ENCODE peak calls at places on chromosomes 2 and 18, in nine cellular contexts. J, W, G, S, A, U, K, F and P are unnamed samples.

GRCh38 chr2:29193111-29193510 is 77.9 kb downstream of the CLIP4 start:
- DNase-seq in J (no peak), W (no peak), G (no peak), S (no peak), A (no peak), U (no peak), K (no peak), F (no peak), P (no peak)

GRCh38 chr18:54109131-54109683 is 115.3 kb downstream of the MBD2 start:
- DNase-seq in J (no peak), W (no peak), G (no peak), S (no peak), A (no peak), U (no peak), K (no peak), F (no peak), P (no peak)

GRCh38 chr2:174344716-174345472 is 10.1 kb downstream of the SP9 start:
- DNase-seq in J (no peak), W (peak; percentile 69), G (no peak), S (no peak), A (no peak), U (no peak), K (no peak), F (peak; percentile 63), P (peak; percentile 47)

GRCh38 chr2:86695053-86695691 is 24.9 kb upstream of the RMND5A start:
- DNase-seq in J (no peak), W (peak; percentile 10), G (no peak), S (peak; percentile 44), A (no peak), U (no peak), K (peak; percentile 66), F (peak; percentile 10), P (peak; percentile 44)

GRCh38 chr18:45167109-45167551 is 448.1 kb upstream of the SLC14A2 start:
- DNase-seq in J (no peak), W (no peak), G (no peak), S (no peak), A (no peak), U (no peak), K (no peak), F (peak; percentile 44), P (no peak)

GRCh38 chr18:23926590-23926989 is 88.0 kb upstream of the TTC39C start:
- DNase-seq in J (no peak), W (no peak), G (no peak), S (no peak), A (no peak), U (no peak), K (no peak), F (no peak), P (no peak)

GRCh38 chr2:11264007-11264406 is 80.4 kb downstream of the ROCK2 start:
- DNase-seq in J (no peak), W (no peak), G (no peak), S (no peak), A (no peak), U (no peak), K (no peak), F (no peak), P (no peak)

GRCh38 chr2:33645861-33646260 is 46.8 kb upstream of the FAM98A start:
- DNase-seq in J (no peak), W (no peak), G (no peak), S (no peak), A (no peak), U (no peak), K (no peak), F (peak; percentile 31), P (no peak)

GRCh38 chr2:61439241-61440002 is 31.5 kb downstream of the USP34 start:
- DNase-seq in J (peak; percentile 92), W (no peak), G (no peak), S (peak; percentile 44), A (no peak), U (no peak), K (no peak), F (no peak), P (no peak)

GRCh38 chr2:627926-628560 is 49.2 kb downstream of the TMEM18 start:
- DNase-seq in J (no peak), W (no peak), G (no peak), S (no peak), A (no peak), U (no peak), K (no peak), F (no peak), P (no peak)

GRCh38 chr2:101387151-101387807 is at the start of gene CREG2:
- DNase-seq in J (peak; percentile 59), W (peak; percentile 76), G (peak; percentile 55), S (peak; percentile 75), A (peak; percentile 14), U (peak; percentile 74), K (peak; percentile 66), F (peak; percentile 55), P (peak; percentile 51)

GRCh38 chr2:215612770-215613169 is 176.9 kb upstream of the FN1 start:
- DNase-seq in J (no peak), W (no peak), G (no peak), S (no peak), A (no peak), U (no peak), K (no peak), F (peak; percentile 91), P (no peak)

GRCh38 chr2:162086904-162087303 is 12.9 kb upstream of the DPP4 start:
- DNase-seq in J (no peak), W (no peak), G (no peak), S (no peak), A (no peak), U (no peak), K (no peak), F (no peak), P (no peak)

DNA sequence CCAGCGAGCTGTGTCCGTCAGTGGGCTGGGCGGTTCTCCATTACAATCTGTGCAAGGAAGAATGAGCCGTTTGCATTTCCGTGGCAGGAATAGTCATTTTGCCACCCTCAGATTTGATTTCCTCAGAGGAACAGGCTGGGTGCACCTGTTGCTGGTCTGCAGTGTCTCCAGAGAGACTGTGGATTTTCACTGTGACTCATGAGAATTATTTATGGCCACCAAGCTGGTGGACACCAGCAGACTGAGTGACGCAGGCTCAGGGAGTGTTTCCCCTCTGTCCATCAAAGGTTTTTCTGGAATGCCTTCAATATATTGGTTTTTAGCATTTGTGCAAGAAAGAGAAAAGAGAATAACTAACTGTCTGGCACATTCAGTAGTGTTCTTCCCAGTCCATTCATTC is 39.7 kb downstream of the PRKCE start:
- DNase-seq in J (no peak), W (no peak), G (no peak), S (no peak), A (no peak), U (no peak), K (no peak), F (no peak), P (no peak)
- TF ChIP-seq POLR2A in J (no peak), W (no peak), G (no peak), S (no peak), A (no peak), U (no peak), K (no peak), F (no peak), P (no peak)

DNA sequence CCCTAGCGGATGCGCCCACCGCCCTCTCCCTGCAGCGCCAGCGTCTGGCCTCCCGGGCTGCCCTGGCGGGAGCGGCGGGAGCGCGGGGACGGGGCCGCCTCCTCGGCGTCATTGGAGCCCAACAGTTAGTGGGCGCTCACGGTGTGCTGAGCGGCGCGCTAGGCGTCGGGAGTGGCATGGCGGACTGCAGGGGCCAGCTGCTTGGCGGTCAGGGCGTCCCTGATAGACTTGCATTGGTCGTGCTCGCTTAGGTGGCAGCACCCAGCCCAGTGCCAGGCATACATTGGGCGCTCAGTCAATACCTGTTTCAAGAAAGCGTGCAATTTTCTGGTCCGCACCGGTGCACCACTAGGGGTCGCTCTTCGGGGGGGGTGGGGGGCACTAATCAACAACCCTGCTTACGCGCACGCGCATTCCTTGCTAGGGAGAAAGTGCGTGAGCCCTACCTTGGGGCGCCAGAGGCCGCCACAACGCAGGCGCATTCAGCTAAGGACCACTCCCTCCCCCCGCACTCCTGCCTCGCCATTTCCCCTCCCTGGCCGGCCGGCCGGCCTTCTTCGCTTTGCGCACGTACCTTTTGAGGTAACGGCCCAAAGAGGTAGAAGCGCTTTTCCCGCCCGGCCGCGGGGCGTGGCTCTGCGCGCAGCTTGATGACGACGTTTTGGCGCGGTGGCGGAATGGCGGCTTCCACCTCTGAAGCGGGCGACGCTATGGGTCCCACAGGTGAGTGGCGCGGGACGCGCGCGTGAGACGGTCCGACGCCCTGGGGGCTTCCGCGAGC is 411 bp upstream of the MZT2A start:
- DNase-seq in J (peak; percentile 95), W (peak; percentile 99), G (peak; percentile 92), S (peak; percentile 93), A (peak; percentile 95), U (peak; percentile 94), K (peak; percentile 94), F (peak; percentile 90), P (peak; percentile 97)
- TF ChIP-seq POLR2A in J (peak; percentile 34), W (peak; percentile 52), G (no peak), S (no peak), A (peak; percentile 72), U (no peak), K (no peak), F (no peak), P (peak; percentile 73)

DNA sequence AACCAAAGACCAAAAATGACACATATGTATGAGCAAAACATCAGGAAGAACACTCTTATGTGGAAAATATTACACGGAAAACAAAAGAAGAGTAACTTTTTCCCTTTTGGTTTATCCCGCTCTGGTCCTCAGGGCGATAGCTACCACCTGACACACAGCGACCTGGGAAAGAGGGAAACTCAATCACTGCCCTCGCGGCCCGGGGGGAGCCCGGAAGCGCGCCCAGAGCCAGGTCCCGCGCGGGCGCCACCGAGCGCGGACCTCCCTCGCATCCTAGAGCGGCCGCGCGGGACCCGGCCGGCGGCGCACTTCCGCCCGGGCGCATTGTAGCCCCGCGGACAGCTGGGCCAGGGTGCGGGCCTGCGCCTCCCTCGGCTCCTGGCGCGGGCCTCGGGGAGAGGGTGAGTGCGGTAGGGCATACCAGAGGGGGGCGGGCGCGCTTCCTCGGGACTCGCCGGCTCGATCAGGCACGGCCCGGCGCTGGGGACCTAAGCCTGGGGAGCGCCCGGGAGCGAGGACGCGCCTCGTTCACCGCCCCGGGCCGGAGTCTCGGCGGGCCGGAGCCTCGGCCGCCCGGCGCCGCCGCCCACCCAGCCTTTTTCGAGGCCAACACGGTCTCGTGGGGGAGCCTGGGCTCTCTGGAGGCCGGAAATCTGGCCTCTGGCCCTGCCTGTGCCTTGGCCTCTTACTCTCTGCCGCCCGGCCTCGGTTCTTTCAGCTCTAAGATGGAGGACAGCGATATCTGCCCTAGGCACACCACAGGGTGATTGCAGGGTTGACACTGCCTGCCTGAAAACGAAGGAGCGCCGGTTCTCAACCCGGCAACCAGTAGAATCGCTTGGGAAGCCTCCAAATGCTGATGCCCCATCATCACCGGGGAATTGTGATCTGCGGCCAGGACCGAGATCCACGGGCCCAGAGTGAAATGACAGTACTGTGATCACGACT is at the start of gene ELAC1:
- DNase-seq in J (peak; percentile 87), W (peak; percentile 86), G (peak; percentile 58), S (peak; percentile 83), A (peak; percentile 82), U (peak; percentile 89), K (peak; percentile 86), F (peak; percentile 76), P (peak; percentile 92)
- TF ChIP-seq POLR2A in J (peak; percentile 99), W (peak; percentile 79), G (peak; percentile 37), S (no peak), A (peak; percentile 79), U (peak; percentile 57), K (peak; percentile 93), F (peak; percentile 92), P (peak; percentile 91)

DNA sequence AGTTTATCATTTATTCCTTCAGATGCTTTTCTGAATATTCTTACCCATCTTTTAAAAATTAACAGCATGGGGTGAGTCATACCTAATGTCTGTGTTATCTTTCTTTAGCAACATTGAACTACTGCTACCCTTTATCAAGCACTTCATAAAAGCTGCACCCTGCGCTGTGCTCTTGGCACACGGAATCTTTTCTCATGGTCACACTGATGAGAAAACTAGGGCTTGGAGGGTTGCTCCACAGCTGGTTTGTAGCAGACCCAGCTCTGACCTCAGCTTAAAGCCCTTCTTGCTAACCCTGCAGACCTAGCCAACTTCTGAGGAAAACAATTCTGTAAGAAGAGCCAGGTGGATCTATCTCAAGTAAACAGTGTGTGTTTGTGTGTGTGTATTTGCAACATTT is 106.3 kb downstream of the RNF144A start:
- DNase-seq in J (no peak), W (no peak), G (no peak), S (no peak), A (no peak), U (peak; percentile 59), K (no peak), F (no peak), P (peak; percentile 83)
- TF ChIP-seq POLR2A in J (no peak), W (no peak), G (no peak), S (no peak), A (no peak), U (no peak), K (no peak), F (no peak), P (no peak)